ENCODE peak calls at places on chromosomes 12 and 14, in five cellular contexts. M is lower leg skin, Z is A549, S is H1, L is astrocyte of the spinal cord. R is an unnamed sample.
A peak's percentile ranks its signal among the peaks of the same experiment; 100 is the strongest.

GRCh38 chr12:104539063-104539462 is 82.3 kb downstream of the CHST11 start:
- DNase-seq in M (no peak), Z (no peak), S (no peak), L (no peak), R (no peak)

GRCh38 chr14:57747036-57747435 is 118.9 kb downstream of the SLC35F4 start:
- DNase-seq in M (no peak), Z (no peak), S (no peak), L (no peak), R (peak; percentile 44)

GRCh38 chr14:93994919-93995682 is 2.0 kb upstream of the CCDC197 start:
- DNase-seq in M (no peak), Z (peak; percentile 53), S (no peak), L (peak; percentile 72), R (peak; percentile 60)

GRCh38 chr12:120402217-120402616 is 33.3 kb upstream of the MSI1 start:
- DNase-seq in M (no peak), Z (no peak), S (peak; percentile 59), L (peak; percentile 13), R (no peak)

GRCh38 chr12:2868986-2869385 is 8.0 kb downstream of the FOXM1 start:
- DNase-seq in M (no peak), Z (no peak), S (no peak), L (peak; percentile 53), R (no peak)

GRCh38 chr12:121190523-121191031 is 19.4 kb upstream of the P2RX4 start:
- DNase-seq in M (no peak), Z (no peak), S (no peak), L (peak; percentile 86), R (peak; percentile 69)

GRCh38 chr14:50533806-50534205 is 1.4 kb upstream of the MAP4K5 start:
- DNase-seq in M (no peak), Z (no peak), S (no peak), L (peak; percentile 44), R (no peak)

GRCh38 chr12:119459481-119459880 is 125.0 kb downstream of the CCDC60 start:
- DNase-seq in M (no peak), Z (no peak), S (no peak), L (no peak), R (no peak)

GRCh38 chr12:125120566-125120965 is 55.3 kb downstream of the AACS start:
- DNase-seq in M (no peak), Z (no peak), S (no peak), L (no peak), R (no peak)

GRCh38 chr12:108349245-108349644 is 10.1 kb upstream of the CMKLR1 start:
- DNase-seq in M (no peak), Z (no peak), S (no peak), L (peak; percentile 56), R (no peak)

GRCh38 chr12:101826766-101827368 is 3.9 kb downstream of the GNPTAB start:
- DNase-seq in M (no peak), Z (no peak), S (no peak), L (no peak), R (no peak)

GRCh38 chr14:59511916-59512530 is 27.7 kb downstream of the JKAMP start:
- DNase-seq in M (no peak), Z (peak; percentile 24), S (peak; percentile 74), L (no peak), R (no peak)

GRCh38 chr12:3571323-3571722 is 80.3 kb downstream of the PRMT8 start:
- DNase-seq in M (no peak), Z (no peak), S (no peak), L (no peak), R (no peak)

GRCh38 chr12:130118181-130118580 is 44.1 kb upstream of the FZD10 start:
- DNase-seq in M (no peak), Z (no peak), S (no peak), L (no peak), R (no peak)

GRCh38 chr12:69846976-69847375 is 21.9 kb downstream of the MYRFL start:
- DNase-seq in M (no peak), Z (no peak), S (no peak), L (no peak), R (no peak)

GRCh38 chr14:22850944-22851790 is 14.8 kb downstream of the MMP14 start:
- DNase-seq in M (peak; percentile 84), Z (no peak), S (no peak), L (peak; percentile 95), R (no peak)

GRCh38 chr12:122228092-122228491 is 2.2 kb upstream of the DIABLO start:
- DNase-seq in M (no peak), Z (no peak), S (no peak), L (no peak), R (no peak)

GRCh38 chr12:26185532-26186320 is 9.6 kb upstream of the SSPN start:
- DNase-seq in M (no peak), Z (no peak), S (no peak), L (no peak), R (no peak)

GRCh38 chr12:53046655-53047220 is 3.1 kb upstream of the TNS2 start:
- DNase-seq in M (peak; percentile 89), Z (peak; percentile 81), S (no peak), L (peak; percentile 86), R (no peak)

DNA sequence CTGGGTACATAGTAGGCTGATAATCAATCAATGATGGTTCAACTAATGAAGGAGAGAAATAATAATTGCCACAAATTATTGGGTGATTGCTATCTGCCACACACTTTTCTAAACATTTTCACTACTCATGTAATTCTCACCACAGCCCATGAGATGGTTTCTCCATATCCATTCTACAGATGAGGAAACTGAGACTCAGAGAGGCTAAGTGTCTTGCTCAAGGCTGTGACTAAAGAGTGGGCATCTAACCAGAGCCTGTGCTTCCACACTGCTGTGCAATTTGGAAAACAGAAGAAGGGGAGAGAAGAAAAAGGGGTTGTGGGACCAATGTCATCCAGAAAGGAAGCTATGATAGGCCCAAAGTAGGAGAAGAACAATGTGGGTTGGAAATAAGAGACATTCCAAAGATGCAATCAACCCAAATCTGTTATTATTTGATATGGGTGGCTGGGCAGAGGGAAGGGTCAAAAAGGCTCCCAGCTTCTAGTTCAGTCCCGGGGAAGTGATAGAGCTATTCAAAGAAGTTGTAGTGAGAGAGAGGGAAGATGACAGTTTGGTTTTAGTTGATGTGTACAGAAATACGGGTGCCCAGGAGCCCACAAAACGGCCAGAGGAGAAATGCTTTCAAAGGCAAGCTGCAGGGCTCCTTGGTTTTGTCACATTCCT is 483 bp upstream of the NR1H4 start:
- DNase-seq in M (no peak), Z (no peak), S (no peak), L (no peak), R (no peak)
- H3K4me3 ChIP-seq in M (no peak overlapping the region), Z (no peak overlapping the region), S (no peak overlapping the region), L (no peak overlapping the region), R (no peak overlapping the region)

GRCh38 chr12:47965581-47965980 is 2.2 kb downstream of the TMEM106C start:
- DNase-seq in M (no peak), Z (no peak), S (no peak), L (no peak), R (no peak)

GRCh38 chr12:47963340-47964040 is at the start of gene TMEM106C:
- DNase-seq in M (peak; percentile 84), Z (peak; percentile 97), S (peak; percentile 97), L (peak; percentile 89), R (peak; percentile 63)

GRCh38 chr12:47962198-47962597 is 1.2 kb upstream of the TMEM106C start:
- DNase-seq in M (no peak), Z (no peak), S (no peak), L (no peak), R (no peak)

GRCh38 chr12:47967461-47968430 is 4.3 kb downstream of the TMEM106C start:
- DNase-seq in M (no peak), Z (no peak), S (no peak), L (no peak), R (no peak)

GRCh38 chr12:47964102-47964723 is 817 bp downstream of the TMEM106C start:
- DNase-seq in M (peak; percentile 24), Z (peak; percentile 33), S (no peak), L (no peak), R (peak; percentile 4)
- TF ChIP-seq CTCF in M (no peak), Z (no peak), S (peak; percentile 12), L (no peak), R (no peak)

DNA sequence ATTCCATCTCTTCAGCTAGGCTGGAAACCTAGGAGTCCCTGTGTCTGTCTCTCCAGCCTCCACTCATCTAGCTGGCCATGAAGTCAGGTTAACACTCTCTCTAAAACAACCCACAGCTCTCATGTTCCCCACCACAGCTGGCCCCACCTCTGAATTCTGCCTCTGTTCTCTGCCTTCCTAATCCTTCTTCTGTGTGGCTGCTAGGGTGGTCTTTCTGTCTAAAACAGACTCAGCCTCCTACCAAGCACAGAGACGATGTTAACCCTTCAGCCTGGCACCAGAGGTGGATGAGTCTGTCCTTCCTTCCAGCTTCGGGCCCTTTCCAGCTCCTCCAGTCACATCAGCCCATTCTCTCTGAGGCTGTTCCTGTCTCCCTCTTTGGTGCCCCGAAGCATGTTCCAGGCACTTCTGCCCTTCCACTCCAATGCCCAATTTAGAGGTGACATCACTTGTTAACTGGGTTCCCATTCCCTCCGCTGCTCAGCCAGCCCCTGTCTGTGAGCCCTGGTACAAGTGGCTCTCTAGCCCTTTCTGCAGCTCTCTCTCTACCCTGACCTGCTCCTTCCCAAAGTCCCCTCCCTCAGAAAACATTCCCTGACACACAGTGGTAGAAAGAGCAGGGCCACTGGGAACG is 9.1 kb downstream of the FIGNL2 start:
- DNase-seq in M (no peak), Z (no peak), S (no peak), L (no peak), R (no peak)
- H3K4me3 ChIP-seq in M (no peak overlapping the region), Z (no peak overlapping the region), S (no peak overlapping the region), L (no peak overlapping the region), R (no peak overlapping the region)

GRCh38 chr14:34111933-34112332 is 161.1 kb upstream of the EGLN3 start:
- DNase-seq in M (no peak), Z (no peak), S (no peak), L (no peak), R (no peak)
- TF ChIP-seq CTCF in M (no peak), Z (no peak), S (peak; percentile 29), L (no peak), R (no peak)

GRCh38 chr12:115354007-115354452 is 670.1 kb upstream of the TBX3 start:
- DNase-seq in M (peak; percentile 89), Z (peak; percentile 68), S (no peak), L (peak; percentile 98), R (peak; percentile 79)
- H3K4me3 ChIP-seq in M (no peak overlapping the region), Z (peak overlapping the region; percentile 38), S (no peak overlapping the region), L (peak overlapping the region; percentile 41), R (peak overlapping the region; percentile 47)

GRCh38 chr12:82326905-82327503 is 31.2 kb downstream of the CCDC59 start:
- DNase-seq in M (no peak), Z (peak; percentile 3), S (no peak), L (peak; percentile 46), R (no peak)
- TF ChIP-seq CTCF in M (no peak), Z (peak; percentile 55), S (peak; percentile 25), L (peak; percentile 45), R (peak; percentile 55)